ENCODE peak calls at places on chromosomes 7 and 10, in nine cellular contexts. One of them, this sample, is unnamed.

GRCh38 chr10:29120216-29120615 is 168.7 kb upstream of the LYZL1 start:
- DNase-seq in pons: no peak
- DNase-seq in KBM-7: no peak
- DNase-seq in stimulated activated CD4-positive, alpha-beta T cell treated with anti-CD3 and anti-CD28 coated beads, Interleukin-4, amount 100 ng/mL, for 24 hours: no peak
- DNase-seq in LHCN-M2: peak; percentile 69
- DNase-seq in AG04450: peak; percentile 36
- DNase-seq in OCI-LY7: no peak
- DNase-seq in NCI-H2029: no peak
- DNase-seq in GM03348: peak; percentile 16
- DNase-seq in this sample: peak; percentile 80

GRCh38 chr7:141674201-141674671 is 27.7 kb downstream of the DENND11 start:
- DNase-seq in LHCN-M2: no peak
- DNase-seq in pons: no peak
- DNase-seq in KBM-7: no peak
- DNase-seq in AG04450: no peak
- DNase-seq in NCI-H2029: no peak
- DNase-seq in stimulated activated CD4-positive, alpha-beta T cell treated with anti-CD3 and anti-CD28 coated beads, Interleukin-4, amount 100 ng/mL, for 24 hours: no peak
- DNase-seq in GM03348: no peak
- DNase-seq in OCI-LY7: no peak
- DNase-seq in this sample: no peak

GRCh38 chr10:69845574-69846251 is 44.0 kb downstream of the COL13A1 start:
- DNase-seq in AG04450: no peak
- DNase-seq in OCI-LY7: peak; percentile 12
- DNase-seq in KBM-7: no peak
- DNase-seq in NCI-H2029: no peak
- DNase-seq in GM03348: no peak
- DNase-seq in pons: no peak
- DNase-seq in stimulated activated CD4-positive, alpha-beta T cell treated with anti-CD3 and anti-CD28 coated beads, Interleukin-4, amount 100 ng/mL, for 24 hours: no peak
- DNase-seq in LHCN-M2: peak; percentile 68
- DNase-seq in this sample: peak; percentile 72

GRCh38 chr7:122902751-122903495 is 16.7 kb upstream of the CADPS2 start:
- DNase-seq in NCI-H2029: no peak
- DNase-seq in OCI-LY7: no peak
- DNase-seq in LHCN-M2: peak; percentile 13
- DNase-seq in pons: no peak
- DNase-seq in stimulated activated CD4-positive, alpha-beta T cell treated with anti-CD3 and anti-CD28 coated beads, Interleukin-4, amount 100 ng/mL, for 24 hours: no peak
- DNase-seq in AG04450: no peak
- DNase-seq in GM03348: no peak
- DNase-seq in KBM-7: no peak
- DNase-seq in this sample: no peak

GRCh38 chr7:40156988-40157387 is 22.2 kb downstream of the SUGCT start:
- DNase-seq in stimulated activated CD4-positive, alpha-beta T cell treated with anti-CD3 and anti-CD28 coated beads, Interleukin-4, amount 100 ng/mL, for 24 hours: no peak
- DNase-seq in GM03348: no peak
- DNase-seq in AG04450: no peak
- DNase-seq in OCI-LY7: no peak
- DNase-seq in LHCN-M2: no peak
- DNase-seq in KBM-7: no peak
- DNase-seq in pons: no peak
- DNase-seq in NCI-H2029: no peak
- DNase-seq in this sample: no peak

GRCh38 chr7:151451626-151452025 is 11.7 kb upstream of the CRYGN start:
- DNase-seq in NCI-H2029: no peak
- DNase-seq in KBM-7: no peak
- DNase-seq in GM03348: no peak
- DNase-seq in AG04450: no peak
- DNase-seq in stimulated activated CD4-positive, alpha-beta T cell treated with anti-CD3 and anti-CD28 coated beads, Interleukin-4, amount 100 ng/mL, for 24 hours: no peak
- DNase-seq in pons: no peak
- DNase-seq in LHCN-M2: no peak
- DNase-seq in OCI-LY7: no peak
- DNase-seq in this sample: no peak

GRCh38 chr7:29262191-29262917 is 67.8 kb downstream of the CHN2 start:
- DNase-seq in GM03348: no peak
- DNase-seq in AG04450: no peak
- DNase-seq in LHCN-M2: no peak
- DNase-seq in NCI-H2029: no peak
- DNase-seq in KBM-7: no peak
- DNase-seq in pons: no peak
- DNase-seq in stimulated activated CD4-positive, alpha-beta T cell treated with anti-CD3 and anti-CD28 coated beads, Interleukin-4, amount 100 ng/mL, for 24 hours: no peak
- DNase-seq in OCI-LY7: no peak
- DNase-seq in this sample: no peak

GRCh38 chr7:130022115-130022514 is 29.1 kb downstream of the ZC3HC1 start:
- DNase-seq in AG04450: no peak
- DNase-seq in OCI-LY7: no peak
- DNase-seq in KBM-7: no peak
- DNase-seq in stimulated activated CD4-positive, alpha-beta T cell treated with anti-CD3 and anti-CD28 coated beads, Interleukin-4, amount 100 ng/mL, for 24 hours: no peak
- DNase-seq in GM03348: no peak
- DNase-seq in LHCN-M2: no peak
- DNase-seq in pons: no peak
- DNase-seq in NCI-H2029: no peak
- DNase-seq in this sample: no peak

GRCh38 chr7:3194501-3195141 is 106.4 kb upstream of the SDK1 start:
- DNase-seq in OCI-LY7: no peak
- DNase-seq in AG04450: peak; percentile 78
- DNase-seq in GM03348: no peak
- DNase-seq in LHCN-M2: peak; percentile 99
- DNase-seq in NCI-H2029: no peak
- DNase-seq in stimulated activated CD4-positive, alpha-beta T cell treated with anti-CD3 and anti-CD28 coated beads, Interleukin-4, amount 100 ng/mL, for 24 hours: no peak
- DNase-seq in pons: no peak
- DNase-seq in KBM-7: no peak
- DNase-seq in this sample: no peak

GRCh38 chr7:100835903-100836811 is 8.8 kb upstream of the EPHB4 start:
- DNase-seq in LHCN-M2: no peak
- DNase-seq in AG04450: no peak
- DNase-seq in NCI-H2029: no peak
- DNase-seq in pons: no peak
- DNase-seq in OCI-LY7: no peak
- DNase-seq in GM03348: peak; percentile 5
- DNase-seq in KBM-7: peak; percentile 33
- DNase-seq in stimulated activated CD4-positive, alpha-beta T cell treated with anti-CD3 and anti-CD28 coated beads, Interleukin-4, amount 100 ng/mL, for 24 hours: no peak
- DNase-seq in this sample: no peak

GRCh38 chr10:120415709-120416330 is 41.2 kb upstream of the PLPP4 start:
- DNase-seq in NCI-H2029: no peak
- DNase-seq in pons: no peak
- DNase-seq in GM03348: peak; percentile 80
- DNase-seq in stimulated activated CD4-positive, alpha-beta T cell treated with anti-CD3 and anti-CD28 coated beads, Interleukin-4, amount 100 ng/mL, for 24 hours: no peak
- DNase-seq in AG04450: no peak
- DNase-seq in KBM-7: no peak
- DNase-seq in LHCN-M2: peak; percentile 70
- DNase-seq in OCI-LY7: no peak
- DNase-seq in this sample: peak; percentile 93

GRCh38 chr7:93910076-93910994 is 4.0 kb downstream of the GNGT1 start:
- DNase-seq in LHCN-M2: peak; percentile 40
- DNase-seq in OCI-LY7: no peak
- DNase-seq in KBM-7: no peak
- DNase-seq in NCI-H2029: no peak
- DNase-seq in stimulated activated CD4-positive, alpha-beta T cell treated with anti-CD3 and anti-CD28 coated beads, Interleukin-4, amount 100 ng/mL, for 24 hours: no peak
- DNase-seq in GM03348: peak; percentile 34
- DNase-seq in pons: peak; percentile 24
- DNase-seq in AG04450: peak; percentile 27
- DNase-seq in this sample: peak; percentile 33

GRCh38 chr10:23194966-23195845 is 3.1 kb downstream of the PTF1A start:
- DNase-seq in pons: no peak
- DNase-seq in KBM-7: no peak
- DNase-seq in LHCN-M2: no peak
- DNase-seq in stimulated activated CD4-positive, alpha-beta T cell treated with anti-CD3 and anti-CD28 coated beads, Interleukin-4, amount 100 ng/mL, for 24 hours: no peak
- DNase-seq in AG04450: no peak
- DNase-seq in GM03348: no peak
- DNase-seq in NCI-H2029: no peak
- DNase-seq in OCI-LY7: no peak
- DNase-seq in this sample: no peak

GRCh38 chr7:42338231-42339222 is 101.5 kb upstream of the GLI3 start:
- DNase-seq in OCI-LY7: no peak
- DNase-seq in stimulated activated CD4-positive, alpha-beta T cell treated with anti-CD3 and anti-CD28 coated beads, Interleukin-4, amount 100 ng/mL, for 24 hours: no peak
- DNase-seq in NCI-H2029: no peak
- DNase-seq in pons: no peak
- DNase-seq in GM03348: peak; percentile 77
- DNase-seq in AG04450: no peak
- DNase-seq in KBM-7: no peak
- DNase-seq in LHCN-M2: no peak
- DNase-seq in this sample: peak; percentile 85

This sample was measured in HFFc6.